ENCODE peak calls at places on chromosomes 6 and 20, in six cellular contexts. C is A549; N is NCI-H460; D is HuH-7; U is NCI-H187 treated with DMSO at 0.1 percent for 48 hours; T is effector memory CD8-positive, alpha-beta T cell. S is an unnamed sample.

GRCh38 chr6:160041608-160042007 is 72.7 kb downstream of the IGF2R start:
- DNase-seq in C (no peak), N (no peak), D (no peak), U (no peak), T (no peak), S (no peak)

GRCh38 chr20:45154183-45154582 is 20.5 kb upstream of the PI3 start:
- DNase-seq in C (no peak), N (no peak), D (no peak), U (no peak), T (no peak), S (no peak)

GRCh38 chr6:87393026-87393622 is 14.6 kb upstream of the CFAP206 start:
- DNase-seq in C (peak), N (peak), D (peak), U (peak), T (peak), S (peak)

GRCh38 chr6:140105857-140106256 is 731.4 kb upstream of the CITED2 start:
- DNase-seq in C (peak), N (peak), D (peak), U (no peak), T (no peak), S (no peak)

GRCh38 chr6:13434777-13435176 is 52.6 kb downstream of the GFOD1 start:
- DNase-seq in C (no peak), N (no peak), D (no peak), U (no peak), T (no peak), S (no peak)

GRCh38 chr20:31322504-31322903 is 14.1 kb upstream of the DEFB116 start:
- DNase-seq in C (no peak), N (no peak), D (no peak), U (no peak), T (no peak), S (no peak)

GRCh38 chr20:10338781-10339180 is 95.2 kb downstream of the MKKS start:
- DNase-seq in C (no peak), N (no peak), D (no peak), U (no peak), T (no peak), S (no peak)

GRCh38 chr6:121627761-121628160 is 192.3 kb downstream of the GJA1 start:
- DNase-seq in C (no peak), N (no peak), D (no peak), U (no peak), T (no peak), S (no peak)

GRCh38 chr20:47126709-47127108 is 229.8 kb downstream of the ZMYND8 start:
- DNase-seq in C (no peak), N (no peak), D (no peak), U (no peak), T (no peak), S (peak)

GRCh38 chr6:109491207-109491938 is 8.4 kb upstream of the ZBTB24 start:
- DNase-seq in C (no peak), N (no peak), D (no peak), U (peak), T (no peak), S (no peak)

GRCh38 chr6:40810176-40810575 is 223.0 kb upstream of the LRFN2 start:
- DNase-seq in C (no peak), N (no peak), D (no peak), U (no peak), T (no peak), S (no peak)

GRCh38 chr6:113211185-113211584 is 646.0 kb upstream of the MARCKS start:
- DNase-seq in C (no peak), N (no peak), D (no peak), U (no peak), T (no peak), S (no peak)